ENCODE peak calls at places on chromosomes 13 and 19, in six cellular contexts. H is tibial nerve, Z is SK-N-SH, D is bronchial epithelial cell, V is breast epithelium, P is AG10803. R is an unnamed sample.

GRCh38 chr19:28526042-28526441 is 686.9 kb downstream of the UQCRFS1 start:
- DNase-seq in H (no peak), Z (no peak), D (no peak), V (no peak), P (no peak), R (no peak)

GRCh38 chr13:95540848-95541247 is 11.7 kb upstream of the CLDN10 start:
- DNase-seq in H (no peak), Z (no peak), D (no peak), V (no peak), P (no peak), R (no peak)

GRCh38 chr13:103006706-103007426 is 59.4 kb downstream of the SLC10A2 start:
- DNase-seq in H (no peak), Z (no peak), D (no peak), V (no peak), P (no peak), R (no peak)

GRCh38 chr13:101618440-101619187 is 166.1 kb downstream of the ITGBL1 start:
- DNase-seq in H (no peak), Z (no peak), D (no peak), V (no peak), P (no peak), R (no peak)

GRCh38 chr19:58059003-58059671 is at the start of gene ZNF135:
- DNase-seq in H (peak; percentile 74), Z (peak; percentile 90), D (peak; percentile 51), V (peak; percentile 87), P (peak; percentile 77), R (peak; percentile 8)

GRCh38 chr13:30493670-30494381 is 28.1 kb upstream of the HMGB1 start:
- DNase-seq in H (no peak), Z (no peak), D (no peak), V (no peak), P (no peak), R (no peak)

GRCh38 chr13:94346261-94347019 is 133.0 kb downstream of the DCT start:
- DNase-seq in H (no peak), Z (no peak), D (no peak), V (no peak), P (no peak), R (no peak)

GRCh38 chr19:33300016-33300981 is 2.0 kb downstream of the CEBPA start:
- DNase-seq in H (no peak), Z (peak; percentile 32), D (no peak), V (no peak), P (peak; percentile 12), R (no peak)

GRCh38 chr13:33140161-33140560 is 123.9 kb downstream of the KL start:
- DNase-seq in H (no peak), Z (peak; percentile 71), D (no peak), V (no peak), P (no peak), R (no peak)

GRCh38 chr19:18023596-18024212 is 15.7 kb downstream of the ARRDC2 start:
- DNase-seq in H (peak; percentile 96), Z (no peak), D (no peak), V (peak; percentile 78), P (peak; percentile 39), R (no peak)

GRCh38 chr13:43478178-43478577 is 308.6 kb downstream of the ENOX1 start:
- DNase-seq in H (no peak), Z (no peak), D (no peak), V (no peak), P (no peak), R (peak; percentile 47)

GRCh38 chr19:13637664-13638063 is 126.7 kb upstream of the MRI1 start:
- DNase-seq in H (no peak), Z (no peak), D (no peak), V (no peak), P (peak; percentile 34), R (no peak)

GRCh38 chr19:39465956-39466747 is 14.5 kb upstream of the TIMM50 start:
- DNase-seq in H (no peak), Z (no peak), D (no peak), V (no peak), P (no peak), R (no peak)

GRCh38 chr19:55472463-55472862 is 4.0 kb upstream of the ZNF628 start:
- DNase-seq in H (no peak), Z (no peak), D (peak; percentile 60), V (no peak), P (peak; percentile 86), R (no peak)

GRCh38 chr13:45875951-45876350 is 24.4 kb upstream of the SIAH3 start:
- DNase-seq in H (no peak), Z (no peak), D (peak; percentile 85), V (no peak), P (no peak), R (no peak)

GRCh38 chr13:95193509-95194230 is 107.6 kb downstream of the ABCC4 start:
- DNase-seq in H (no peak), Z (no peak), D (no peak), V (no peak), P (peak; percentile 13), R (no peak)

GRCh38 chr19:53664760-53665159 is 33.0 kb downstream of the DPRX start:
- DNase-seq in H (no peak), Z (no peak), D (no peak), V (no peak), P (no peak), R (no peak)

GRCh38 chr19:53662209-53662608 is 30.4 kb downstream of the DPRX start:
- DNase-seq in H (no peak), Z (no peak), D (no peak), V (no peak), P (no peak), R (no peak)

GRCh38 chr19:53660584-53660983 is 28.8 kb downstream of the DPRX start:
- DNase-seq in H (no peak), Z (no peak), D (no peak), V (no peak), P (no peak), R (no peak)

GRCh38 chr19:53659292-53659691 is 27.5 kb downstream of the DPRX start:
- DNase-seq in H (no peak), Z (peak; percentile 33), D (peak; percentile 15), V (peak; percentile 31), P (no peak), R (peak; percentile 55)

DNA sequence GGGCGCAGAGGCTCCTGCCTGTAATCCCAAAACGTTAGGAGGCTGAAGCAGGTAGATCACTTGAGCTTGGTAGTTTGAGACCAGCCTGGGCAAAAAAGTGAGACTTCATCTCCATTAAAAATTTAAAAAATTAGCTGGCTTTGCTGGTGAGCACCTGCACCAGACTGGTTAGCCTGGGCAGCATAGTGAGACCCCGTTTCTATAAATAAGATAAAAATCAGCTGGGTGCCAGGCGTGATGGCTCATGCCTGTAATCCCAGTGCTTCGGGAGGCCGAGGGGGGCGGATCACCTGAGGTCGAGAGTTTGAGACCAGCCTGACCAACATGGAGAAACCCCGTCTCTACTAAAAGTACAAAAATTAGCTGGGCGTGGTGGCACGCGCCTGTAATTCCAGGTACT is 32.4 kb downstream of the DPRX start:
- DNase-seq in H (no peak), Z (no peak), D (no peak), V (no peak), P (no peak), R (no peak)
- TF ChIP-seq CTCF in H (no peak), Z (no peak), D (no peak), V (no peak), P (no peak), R (no peak)

GRCh38 chr19:17020823-17021222 is 5.8 kb downstream of the CPAMD8 start:
- DNase-seq in H (no peak), Z (no peak), D (no peak), V (no peak), P (no peak), R (no peak)

GRCh38 chr19:17023805-17024204 is 2.8 kb downstream of the CPAMD8 start:
- DNase-seq in H (no peak), Z (no peak), D (no peak), V (no peak), P (no peak), R (no peak)

GRCh38 chr19:17020380-17020779 is 6.2 kb downstream of the CPAMD8 start:
- DNase-seq in H (no peak), Z (no peak), D (no peak), V (no peak), P (no peak), R (no peak)

GRCh38 chr19:17021328-17021727 is 5.3 kb downstream of the CPAMD8 start:
- DNase-seq in H (no peak), Z (no peak), D (no peak), V (no peak), P (no peak), R (no peak)

GRCh38 chr19:17021793-17022590 is 4.6 kb downstream of the CPAMD8 start:
- DNase-seq in H (no peak), Z (no peak), D (peak; percentile 90), V (peak; percentile 51), P (peak; percentile 12), R (no peak)
- H3K4me3 ChIP-seq in H (no peak overlapping the region), Z (no peak overlapping the region), D (no peak overlapping the region), V (no peak overlapping the region), P (no peak overlapping the region), R (no peak overlapping the region)

GRCh38 chr19:10553087-10553667 is 9.5 kb downstream of the ATG4D start:
- DNase-seq in H (no peak), Z (no peak), D (no peak), V (no peak), P (no peak), R (no peak)

GRCh38 chr19:10550336-10550735 is 6.6 kb downstream of the ATG4D start:
- DNase-seq in H (no peak), Z (no peak), D (no peak), V (no peak), P (no peak), R (no peak)

GRCh38 chr19:10552596-10553053 is 8.9 kb downstream of the ATG4D start:
- DNase-seq in H (no peak), Z (peak; percentile 75), D (no peak), V (no peak), P (no peak), R (no peak)

GRCh38 chr19:10549733-10550132 is 6.0 kb downstream of the ATG4D start:
- DNase-seq in H (no peak), Z (no peak), D (no peak), V (no peak), P (no peak), R (no peak)

DNA sequence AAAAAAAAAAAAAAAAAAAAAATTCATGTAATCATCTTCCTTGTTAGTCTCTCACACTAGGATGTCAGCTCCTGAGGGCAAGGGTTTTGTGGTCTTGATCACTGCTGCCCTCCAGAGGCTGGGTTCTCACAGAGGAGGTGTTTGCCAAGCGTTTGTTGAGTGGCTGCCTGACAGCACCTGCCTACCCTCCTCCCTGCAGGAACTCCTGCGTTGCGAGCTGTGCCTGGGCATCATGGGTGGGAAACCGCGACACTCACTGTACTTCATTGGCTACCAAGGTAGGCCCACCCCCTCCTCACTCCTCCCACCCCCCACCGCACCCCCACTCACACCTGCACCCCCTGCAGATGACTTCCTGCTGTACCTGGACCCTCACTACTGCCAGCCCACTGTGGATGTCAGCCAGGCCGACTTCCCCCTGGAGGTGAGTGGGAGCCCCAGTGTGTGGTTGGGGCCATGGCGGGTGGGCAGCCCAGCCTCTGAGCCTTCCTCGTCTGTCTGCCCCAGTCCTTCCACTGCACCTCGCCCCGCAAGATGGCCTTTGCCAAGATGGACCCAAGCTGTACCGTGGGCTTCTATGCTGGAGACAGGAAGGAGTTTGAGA is 8.1 kb downstream of the ATG4D start:
- DNase-seq in H (no peak), Z (no peak), D (peak; percentile 62), V (no peak), P (peak; percentile 41), R (no peak)
- TF ChIP-seq CTCF in H (no peak), Z (no peak), D (peak; percentile 51), V (no peak), P (peak; percentile 34), R (peak; percentile 53)

DNA sequence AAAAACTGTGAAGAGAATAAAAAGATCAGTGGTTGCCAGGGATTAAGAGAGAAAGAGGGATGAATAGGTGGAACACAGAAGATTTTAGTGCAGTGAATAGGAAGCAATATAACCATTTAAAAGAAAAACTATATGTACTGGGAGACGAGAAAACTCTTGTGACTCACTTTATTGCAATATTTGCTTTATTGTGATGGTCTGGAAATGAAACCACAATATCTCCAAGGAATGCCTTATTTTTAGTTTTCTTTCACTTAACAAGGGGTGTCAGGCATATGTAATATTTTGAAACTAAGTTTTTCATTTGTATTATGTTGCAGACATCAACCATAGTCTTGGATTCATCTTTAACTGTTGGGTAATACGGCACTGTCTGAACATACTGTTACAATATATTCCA is 1308.2 kb downstream of the PCDH9 start:
- DNase-seq in H (no peak), Z (no peak), D (peak; percentile 23), V (no peak), P (no peak), R (no peak)
- H3K4me3 ChIP-seq in H (no peak overlapping the region), Z (no peak overlapping the region), D (no peak overlapping the region), V (no peak overlapping the region), P (no peak overlapping the region), R (no peak overlapping the region)

R was measured in LNCaP clone FGC.